ENCODE peak calls at places on chromosomes 7 and 10, in ten cellular contexts. G is CD8-positive, alpha-beta memory T cell; L is CD8-positive, alpha-beta T cell; Q is effector memory CD4-positive, alpha-beta T cell; X is mesenchymal stem cell; V is uterus; O is HL-60; N is sigmoid colon; D is right cardiac atrium; B is WERI-Rb-1. E is an unnamed sample.

GRCh38 chr10:101631821-101632475 is 43.8 kb downstream of the DPCD start:
- DNase-seq in V (no peak), B (no peak), G (no peak), O (no peak), Q (no peak), N (peak; percentile 33), D (no peak), X (no peak), L (no peak), E (no peak)

GRCh38 chr10:120539076-120539475 is 82.0 kb downstream of the PLPP4 start:
- DNase-seq in G (no peak), X (no peak), B (peak; percentile 44), V (no peak), Q (no peak), O (no peak), N (no peak), D (no peak), L (no peak), E (no peak)

GRCh38 chr7:87810726-87811125 is 65.4 kb downstream of the SLC25A40 start:
- DNase-seq in B (no peak), G (no peak), N (no peak), L (no peak), Q (no peak), D (no peak), X (no peak), O (no peak), V (no peak), E (no peak)

GRCh38 chr10:101779544-101780186 is 3.6 kb downstream of the NPM3 start:
- DNase-seq in V (peak; percentile 74), B (peak; percentile 77), O (peak; percentile 48), D (peak; percentile 93), N (peak; percentile 88), G (peak; percentile 77), X (peak; percentile 70), Q (peak; percentile 73), L (peak; percentile 89), E (peak; percentile 63)

GRCh38 chr7:43591551-43592180 is 8.8 kb downstream of the STK17A start:
- DNase-seq in V (no peak), Q (no peak), X (peak; percentile 34), L (no peak), G (no peak), N (no peak), B (no peak), D (no peak), O (no peak), E (no peak)

GRCh38 chr10:84088626-84089025 is 50.7 kb upstream of the GHITM start:
- DNase-seq in O (no peak), L (no peak), N (no peak), Q (no peak), G (no peak), X (no peak), B (no peak), D (no peak), V (no peak), E (no peak)

GRCh38 chr10:69124558-69125121 is 662 bp downstream of the VPS26A start:
- DNase-seq in G (peak; percentile 41), N (no peak), B (peak; percentile 36), L (peak; percentile 66), D (peak; percentile 79), O (no peak), X (peak; percentile 78), Q (peak; percentile 49), V (peak; percentile 26), E (no peak)

GRCh38 chr10:72344932-72345331 is 9.8 kb downstream of the DNAJB12 start:
- DNase-seq in O (no peak), B (no peak), L (no peak), N (no peak), G (no peak), X (no peak), V (no peak), Q (no peak), D (no peak), E (no peak)

DNA sequence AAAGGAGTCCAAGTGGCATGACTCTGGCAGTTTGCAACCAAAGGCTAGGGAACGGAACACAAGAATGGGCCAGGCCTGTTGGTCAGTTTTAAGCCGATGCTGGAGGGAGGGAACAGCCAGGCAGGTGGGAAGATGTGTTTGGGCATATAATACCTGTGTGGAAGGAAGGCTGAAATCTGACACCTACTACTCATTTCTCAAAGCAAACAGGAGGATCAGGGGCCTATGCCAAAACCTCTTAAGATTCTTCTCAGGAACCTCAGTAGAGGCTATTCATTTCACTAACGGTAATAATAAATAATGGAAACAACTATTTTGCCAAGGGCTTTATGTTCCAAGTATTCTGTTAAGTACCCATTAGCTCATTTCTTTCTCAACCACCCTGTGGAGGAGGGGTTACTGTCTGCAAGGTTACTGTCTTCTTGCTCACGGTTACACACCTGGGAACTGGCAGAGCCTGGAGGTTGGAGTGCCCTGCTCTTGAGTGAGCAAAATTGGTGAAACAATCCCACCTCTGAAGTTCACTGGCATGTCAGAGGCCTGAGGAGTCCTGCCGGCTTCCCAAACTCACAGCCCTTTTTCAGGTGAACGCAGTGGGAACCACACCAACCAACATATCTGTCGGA is 35.5 kb downstream of the GOT1 start:
- DNase-seq in N (no peak), B (no peak), V (no peak), D (no peak), X (no peak), Q (no peak), O (no peak), L (no peak), G (no peak), E (no peak)
- H3K27ac ChIP-seq in N (no peak overlapping the region), B (no peak overlapping the region), V (no peak overlapping the region), D (peak overlapping the region; percentile 25), X (peak overlapping the region; percentile 89), Q (no peak overlapping the region), O (no peak overlapping the region), L (no peak overlapping the region), G (no peak overlapping the region), E (peak overlapping the region; percentile 32)

DNA sequence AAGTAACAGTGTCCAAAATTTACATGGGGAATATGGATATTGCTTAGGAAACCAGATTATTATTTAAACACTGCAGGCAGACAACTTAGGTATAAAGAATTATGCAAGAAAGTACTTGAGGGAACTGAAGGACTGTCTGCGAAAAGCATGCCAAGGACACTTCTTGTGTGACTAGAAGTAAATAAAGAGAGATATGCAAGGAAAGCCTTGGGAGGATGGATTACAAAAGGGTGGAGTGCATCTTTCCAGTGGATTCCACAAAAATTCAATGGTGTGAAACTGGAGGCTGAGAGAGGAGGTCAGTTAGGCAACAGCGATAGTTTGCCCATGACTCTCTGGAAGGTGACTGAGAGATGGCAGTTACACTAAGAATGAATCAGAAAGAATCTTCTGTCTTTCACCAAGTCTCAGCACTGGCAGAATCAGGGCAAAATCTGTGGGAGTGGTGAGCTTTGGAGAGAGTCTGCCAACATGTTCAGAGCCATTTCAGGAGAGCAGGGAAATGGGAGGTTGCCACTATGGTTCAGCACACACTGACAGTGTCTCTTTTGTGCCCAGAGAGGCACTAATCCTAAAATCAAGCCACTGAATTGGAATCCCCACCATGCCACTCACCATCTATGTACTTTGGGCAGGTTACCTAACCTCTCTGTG is 331.6 kb downstream of the BMPER start:
- DNase-seq in V (no peak), O (no peak), G (no peak), X (no peak), N (no peak), L (no peak), B (no peak), D (no peak), Q (no peak), E (no peak)
- H3K27ac ChIP-seq in V (no peak overlapping the region), O (no peak overlapping the region), G (no peak overlapping the region), X (no peak overlapping the region), N (no peak overlapping the region), L (no peak overlapping the region), B (no peak overlapping the region), D (no peak overlapping the region), Q (no peak overlapping the region), E (no peak overlapping the region)

DNA sequence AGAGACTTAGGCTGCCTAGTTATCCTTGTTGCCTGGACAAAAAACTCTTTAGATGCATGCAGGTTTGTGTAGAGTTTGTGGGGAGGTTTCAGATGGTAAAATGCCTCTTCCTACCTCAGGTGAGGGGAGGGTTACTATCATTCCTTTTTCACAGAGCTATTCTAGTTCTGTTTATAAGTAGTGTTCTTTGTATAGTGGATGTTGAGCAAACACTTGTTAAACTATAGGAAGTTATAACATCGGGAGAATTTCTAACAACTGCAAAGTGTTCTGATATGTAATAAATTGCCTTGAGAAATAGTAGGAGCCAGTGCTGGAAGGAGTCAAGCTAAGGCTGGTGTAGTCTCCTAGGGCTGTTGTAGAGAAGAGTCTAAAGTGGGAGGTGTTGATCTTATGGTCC is 6.7 kb upstream of the FAS start:
- DNase-seq in O (no peak), D (no peak), B (no peak), G (no peak), X (no peak), V (no peak), Q (no peak), N (no peak), L (no peak), E (no peak)
- H3K27ac ChIP-seq in O (no peak overlapping the region), D (peak overlapping the region; percentile 31), B (no peak overlapping the region), G (no peak overlapping the region), X (no peak overlapping the region), V (peak overlapping the region; percentile 83), Q (peak overlapping the region; percentile 38), N (peak overlapping the region; percentile 59), L (no peak overlapping the region), E (no peak overlapping the region)

GRCh38 chr7:4631021-4631663 is 51.0 kb upstream of the FOXK1 start:
- DNase-seq in L (no peak), Q (no peak), B (no peak), N (no peak), V (no peak), X (no peak), O (no peak), D (no peak), G (no peak), E (no peak)

GRCh38 chr7:4633012-4633411 is 49.1 kb upstream of the FOXK1 start:
- DNase-seq in N (no peak), V (no peak), D (no peak), O (no peak), B (no peak), G (no peak), L (no peak), Q (no peak), X (no peak), E (no peak)

GRCh38 chr7:4634166-4634565 is 47.9 kb upstream of the FOXK1 start:
- DNase-seq in B (no peak), G (no peak), L (no peak), V (no peak), X (no peak), O (no peak), Q (no peak), D (no peak), N (no peak), E (no peak)

GRCh38 chr7:4629287-4629905 is 52.7 kb upstream of the FOXK1 start:
- DNase-seq in Q (no peak), B (no peak), G (no peak), L (no peak), V (no peak), O (no peak), X (no peak), N (no peak), D (peak; percentile 28), E (no peak)

GRCh38 chr7:4631664-4632171 is 50.4 kb upstream of the FOXK1 start:
- DNase-seq in O (no peak), L (no peak), N (peak; percentile 96), X (peak; percentile 30), V (peak; percentile 88), G (no peak), B (peak; percentile 85), D (peak; percentile 93), Q (no peak), E (peak; percentile 38)
- H3K27ac ChIP-seq in O (no peak overlapping the region), L (no peak overlapping the region), N (peak overlapping the region; percentile 71), X (no peak overlapping the region), V (peak overlapping the region; percentile 65), G (no peak overlapping the region), B (peak overlapping the region; percentile 19), D (no peak overlapping the region), Q (no peak overlapping the region), E (no peak overlapping the region)

E was measured in substantia nigra.